ENCODE peak calls at places on chromosomes 13 and 19, in seven cellular contexts. S is heart left ventricle; D is AG10803; K is CD8-positive, alpha-beta T cell; R is cardiac fibroblast; O is psoas muscle; L is GM23248. H is an unnamed sample.

GRCh38 chr13:38914070-38914469 is 76.6 kb downstream of the STOML3 start:
- DNase-seq in S (no peak), D (no peak), K (no peak), R (no peak), O (no peak), L (peak), H (no peak)

GRCh38 chr19:55676384-55676783 is 1.4 kb downstream of the EPN1 start:
- DNase-seq in S (no peak), D (peak), K (no peak), R (peak), O (peak), L (peak), H (no peak)

GRCh38 chr19:29098863-29099481 is 114.0 kb downstream of the UQCRFS1 start:
- DNase-seq in S (peak), D (peak), K (no peak), R (peak), O (peak), L (peak), H (peak)

GRCh38 chr13:106155411-106155810 is 380.1 kb downstream of the EFNB2 start:
- DNase-seq in S (no peak), D (peak), K (no peak), R (peak), O (no peak), L (peak), H (no peak)

GRCh38 chr19:1018932-1019615 is 1.8 kb downstream of the TMEM259 start:
- DNase-seq in S (no peak), D (no peak), K (no peak), R (no peak), O (peak), L (no peak), H (no peak)

GRCh38 chr13:33250594-33250993 is 35.0 kb downstream of the STARD13 start:
- DNase-seq in S (no peak), D (peak), K (no peak), R (peak), O (no peak), L (peak), H (no peak)

GRCh38 chr19:30551271-30551670 is 179.1 kb downstream of the ZNF536 start:
- DNase-seq in S (no peak), D (no peak), K (no peak), R (no peak), O (no peak), L (no peak), H (no peak)

GRCh38 chr13:33208290-33208990 is 77.1 kb downstream of the STARD13 start:
- DNase-seq in S (no peak), D (no peak), K (no peak), R (no peak), O (no peak), L (peak), H (no peak)

GRCh38 chr13:47250141-47250540 is 353.3 kb upstream of the HTR2A start:
- DNase-seq in S (no peak), D (peak), K (no peak), R (peak), O (no peak), L (peak), H (peak)
- H3K4me3 ChIP-seq in S (no peak), D (no peak), K (no peak), R (no peak), O (no peak), L (peak), H (no peak)

GRCh38 chr19:48731452-48731851 is 9.0 kb downstream of the RASIP1 start:
- DNase-seq in S (no peak), D (no peak), K (no peak), R (no peak), O (no peak), L (no peak), H (no peak)

GRCh38 chr19:48737360-48737998 is 2.9 kb downstream of the RASIP1 start:
- DNase-seq in S (peak), D (no peak), K (no peak), R (no peak), O (no peak), L (no peak), H (no peak)

GRCh38 chr19:48734625-48735024 is 5.8 kb downstream of the RASIP1 start:
- DNase-seq in S (no peak), D (no peak), K (no peak), R (no peak), O (no peak), L (no peak), H (no peak)

GRCh38 chr19:48738557-48739399 is 1.6 kb downstream of the RASIP1 start:
- DNase-seq in S (peak), D (peak), K (peak), R (peak), O (peak), L (peak), H (peak)

DNA sequence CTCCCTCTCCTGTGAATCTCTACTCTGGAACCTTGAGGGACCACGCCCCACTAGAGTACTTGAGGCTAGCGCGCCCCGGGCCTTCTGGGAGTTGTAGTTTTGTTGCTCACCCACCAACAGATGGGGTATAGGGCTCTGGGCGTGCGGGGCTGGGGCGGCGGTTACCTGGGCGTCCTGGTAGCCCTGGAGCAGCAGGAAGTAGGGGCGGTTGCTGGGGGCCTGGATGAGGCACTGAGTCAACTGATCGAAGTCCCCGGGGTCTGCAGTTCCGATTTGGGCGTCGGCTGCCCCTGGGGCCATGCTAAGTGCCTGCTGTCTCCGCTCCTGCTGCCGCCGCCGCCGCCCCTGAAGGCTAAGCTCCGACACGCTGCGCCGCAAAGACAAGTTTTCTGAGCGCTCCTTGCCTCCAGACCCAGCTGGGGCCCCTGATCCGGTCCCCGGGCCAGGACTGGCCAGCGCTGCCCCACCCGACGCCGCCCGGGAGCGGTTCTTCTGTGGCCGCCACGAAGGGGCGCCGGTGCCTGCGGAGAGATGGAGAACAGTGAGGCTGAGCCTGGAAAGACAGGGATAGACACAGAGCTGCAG is 5.3 kb downstream of the RASIP1 start:
- DNase-seq in S (no peak), D (no peak), K (no peak), R (no peak), O (no peak), L (peak), H (no peak)
- H3K4me3 ChIP-seq in S (no peak), D (no peak), K (no peak), R (no peak), O (no peak), L (peak), H (peak)

GRCh38 chr13:112969692-112970338 is 801 bp downstream of the MCF2L start:
- DNase-seq in S (no peak), D (no peak), K (no peak), R (no peak), O (peak), L (no peak), H (no peak)

GRCh38 chr13:112967666-112968379 is 1.2 kb upstream of the MCF2L start:
- DNase-seq in S (no peak), D (peak), K (no peak), R (no peak), O (peak), L (peak), H (no peak)

GRCh38 chr13:112970552-112971287 is 1.7 kb downstream of the MCF2L start:
- DNase-seq in S (no peak), D (peak), K (no peak), R (no peak), O (peak), L (no peak), H (no peak)

GRCh38 chr13:112968380-112968909 is 569 bp upstream of the MCF2L start:
- DNase-seq in S (no peak), D (no peak), K (peak), R (no peak), O (peak), L (no peak), H (no peak)

GRCh38 chr13:112968910-112969691 is at the start of gene MCF2L:
- DNase-seq in S (peak), D (peak), K (peak), R (peak), O (peak), L (peak), H (no peak)
- H3K4me3 ChIP-seq in S (peak), D (no peak), K (peak), R (peak), O (peak), L (no peak), H (peak)

GRCh38 chr13:114234266-114234644 is 442 bp upstream of the CDC16 start:
- DNase-seq in S (no peak), D (no peak), K (no peak), R (no peak), O (no peak), L (no peak), H (no peak)
- H3K4me3 ChIP-seq in S (peak), D (peak), K (peak), R (peak), O (peak), L (peak), H (peak)

DNA sequence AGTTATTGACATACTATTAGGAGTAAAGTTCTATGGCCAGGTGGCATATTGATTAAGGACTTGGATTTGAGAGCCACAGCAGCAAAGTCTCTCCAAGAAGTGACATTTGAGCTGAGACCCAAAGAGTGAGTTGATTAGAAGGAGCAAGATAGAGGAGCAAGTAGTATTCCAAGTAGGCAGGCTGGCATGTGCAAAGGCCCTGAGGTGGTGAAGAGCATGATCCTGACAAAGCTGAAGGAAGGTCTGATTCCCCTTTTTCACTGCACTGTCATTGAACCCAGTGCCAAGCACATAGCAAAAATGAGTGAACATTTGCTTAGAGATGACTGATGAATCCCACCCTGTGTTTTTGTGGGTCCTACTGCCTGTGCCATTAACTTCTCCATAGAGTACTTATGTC is 4.7 kb downstream of the ZNF543 start:
- DNase-seq in S (no peak), D (no peak), K (no peak), R (no peak), O (no peak), L (no peak), H (no peak)
- H3K4me3 ChIP-seq in S (no peak), D (no peak), K (no peak), R (no peak), O (no peak), L (no peak), H (no peak)